ENCODE peak calls at places on chromosomes 6 and 20, in four cellular contexts. Y, B, Z and J are unnamed samples.

GRCh38 chr20:4876731-4877130 is 124.6 kb downstream of the SLC23A2 start:
- DNase-seq in Y (no peak), B (no peak), Z (no peak), J (no peak)

GRCh38 chr6:166300357-166300987 is 7.7 kb downstream of the PRR18 start:
- DNase-seq in Z (no peak), B (no peak), Y (no peak), J (no peak)

GRCh38 chr20:41072919-41073318 is 44.3 kb downstream of the TOP1 start:
- DNase-seq in Y (no peak), Z (no peak), B (no peak), J (no peak)

GRCh38 chr20:20212675-20213096 is 155.2 kb upstream of the INSM1 start:
- DNase-seq in Y (no peak), B (no peak), Z (no peak), J (no peak)

GRCh38 chr6:144725731-144726522 is 440.8 kb downstream of the UTRN start:
- DNase-seq in Y (peak), B (no peak), Z (no peak), J (peak)

GRCh38 chr20:22352019-22352418 is 232.4 kb downstream of the FOXA2 start:
- DNase-seq in B (no peak), Y (no peak), Z (no peak), J (no peak)

GRCh38 chr6:80001337-80001736 is 3.1 kb upstream of the TTK start:
- DNase-seq in B (no peak), Z (no peak), Y (no peak), J (no peak)

GRCh38 chr20:18496740-18497592 is at the start of gene RBBP9:
- DNase-seq in B (peak), Y (peak), Z (peak), J (peak)

GRCh38 chr20:21089421-21089820 is 16.7 kb downstream of the LINC00237 start:
- DNase-seq in Z (no peak), Y (no peak), B (no peak), J (no peak)

GRCh38 chr6:159790947-159791598 is 806 bp downstream of the MRPL18 start:
- DNase-seq in B (no peak), Z (no peak), Y (no peak), J (peak)

GRCh38 chr6:70819715-70820114 is 137.1 kb downstream of the B3GAT2 start:
- DNase-seq in Y (no peak), Z (no peak), B (no peak), J (no peak)

GRCh38 chr20:515696-516095 is 27.9 kb downstream of the CSNK2A1 start:
- DNase-seq in Y (no peak), Z (no peak), B (no peak), J (no peak)

GRCh38 chr20:13234961-13235360 is 13.9 kb downstream of the ISM1 start:
- DNase-seq in B (no peak), Y (no peak), Z (no peak), J (no peak)

GRCh38 chr6:63507096-63507495 is 65.2 kb upstream of the LOC128125822 start:
- DNase-seq in B (no peak), Z (no peak), Y (no peak), J (no peak)
- TF ChIP-seq CTCF in B (no peak), Z (no peak), Y (no peak), J (no peak)

DNA sequence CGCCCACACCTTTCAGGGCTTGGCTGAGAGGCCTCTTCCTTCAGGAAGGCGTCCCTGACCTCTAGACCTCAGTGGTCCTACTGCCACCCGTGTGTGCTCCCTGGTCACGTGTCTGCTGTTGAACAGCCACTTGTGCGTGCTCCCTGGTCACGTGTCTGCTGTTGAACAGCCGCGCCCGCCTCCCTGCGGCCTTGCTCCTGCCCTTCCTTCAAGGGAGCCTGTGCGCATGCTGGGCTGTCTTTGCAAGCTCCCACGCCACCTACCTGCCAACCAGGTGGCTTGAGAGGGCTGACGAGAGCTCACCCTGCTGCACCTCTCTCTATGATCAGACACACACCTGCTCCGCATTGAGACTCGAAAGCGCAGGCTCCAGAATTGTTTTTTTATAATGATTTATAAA is 179.3 kb downstream of the BMP7 start:
- DNase-seq in B (no peak), Z (peak), Y (no peak), J (no peak)
- TF ChIP-seq CTCF in B (no peak), Z (no peak), Y (no peak), J (no peak)

GRCh38 chr6:128370072-128370471 is 150.3 kb downstream of the PTPRK start:
- DNase-seq in Y (no peak), B (no peak), Z (no peak), J (no peak)
- TF ChIP-seq CTCF in Y (no peak), B (no peak), Z (no peak), J (no peak)

DNA sequence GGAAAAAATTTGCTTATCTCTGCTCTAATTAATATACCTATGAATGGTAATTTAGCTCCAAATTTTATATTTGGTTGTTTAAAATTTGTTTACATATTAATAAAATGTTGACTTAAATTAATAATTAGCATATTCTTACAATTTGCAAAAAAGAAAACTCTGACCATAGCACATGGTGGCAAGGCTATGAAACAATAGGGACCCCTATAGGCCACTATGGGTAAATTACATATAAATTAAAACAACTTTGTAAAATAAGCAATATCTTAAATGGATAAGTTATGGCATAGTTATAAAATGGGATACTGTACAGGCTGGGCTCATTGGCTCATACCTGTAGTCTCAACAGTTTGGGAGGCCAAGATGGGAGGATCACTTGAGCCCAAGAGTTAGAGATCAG is 76.0 kb downstream of the MKKS start:
- DNase-seq in Z (no peak), B (no peak), Y (no peak), J (no peak)
- TF ChIP-seq CTCF in Z (peak), B (peak), Y (peak), J (no peak)

DNA sequence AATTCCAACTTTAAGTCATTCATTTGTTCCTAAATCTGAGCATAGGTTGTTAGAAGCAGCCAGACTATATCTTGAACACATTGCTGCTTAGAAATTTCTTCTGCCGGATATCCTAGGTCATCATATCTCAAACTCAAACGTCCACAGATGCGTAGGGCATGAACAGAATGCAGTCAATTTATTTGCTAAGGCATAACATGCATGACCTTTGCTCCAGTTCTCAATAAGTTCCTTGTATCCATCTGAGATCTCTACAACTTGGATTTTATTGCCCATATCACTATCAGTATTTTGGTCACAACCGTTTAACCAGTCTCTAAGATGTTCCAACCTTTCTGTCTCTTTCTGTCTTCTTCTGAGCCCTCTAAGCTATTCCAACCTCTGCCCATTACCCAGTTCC is 210.9 kb upstream of the MANEA start:
- DNase-seq in Y (no peak), Z (no peak), B (no peak), J (no peak)
- TF ChIP-seq CTCF in Y (no peak), Z (no peak), B (no peak), J (no peak)

GRCh38 chr20:57476073-57476526 is 48.8 kb downstream of the CTCFL start:
- DNase-seq in B (no peak), Z (peak), Y (no peak), J (no peak)
- TF ChIP-seq CTCF in B (no peak), Z (no peak), Y (no peak), J (no peak)

GRCh38 chr6:145878591-145879295 is 64.1 kb upstream of the FBXO30 start:
- DNase-seq in Y (no peak), Z (no peak), B (no peak), J (no peak)

GRCh38 chr6:145886228-145886956 is 71.8 kb upstream of the FBXO30 start:
- DNase-seq in Y (no peak), B (no peak), Z (no peak), J (no peak)

GRCh38 chr6:145883263-145883662 is 68.7 kb upstream of the FBXO30 start:
- DNase-seq in B (no peak), Z (no peak), Y (no peak), J (no peak)

GRCh38 chr6:145880361-145880760 is 65.8 kb upstream of the FBXO30 start:
- DNase-seq in Z (no peak), Y (no peak), B (no peak), J (no peak)

DNA sequence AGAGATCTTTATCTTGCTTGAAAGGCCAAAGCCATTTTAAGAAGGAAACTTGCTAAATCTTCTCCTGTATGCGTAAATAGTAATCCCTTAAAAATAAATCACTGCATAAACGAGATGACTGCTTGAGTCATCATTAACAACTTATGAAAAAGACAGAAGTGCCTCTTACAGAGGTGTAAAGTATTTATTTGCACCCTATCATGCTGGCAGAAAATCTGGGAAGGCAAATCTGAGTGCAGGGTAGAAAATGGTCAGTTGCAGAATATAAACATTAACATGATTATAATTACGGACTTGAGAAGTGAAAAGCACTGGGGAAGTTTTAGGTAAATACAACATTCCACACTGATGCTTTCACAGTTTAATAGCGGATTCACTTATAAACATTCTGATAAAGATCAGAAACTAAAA is 67.5 kb upstream of the FBXO30 start:
- DNase-seq in Z (no peak), Y (no peak), B (no peak), J (no peak)
- TF ChIP-seq CTCF in Z (no peak), Y (no peak), B (no peak), J (no peak)

GRCh38 chr6:11701568-11701967 is 77.0 kb downstream of the ADTRP start:
- DNase-seq in B (no peak), Z (no peak), Y (no peak), J (no peak)

GRCh38 chr6:11702039-11702795 is 76.4 kb downstream of the ADTRP start:
- DNase-seq in Z (no peak), Y (no peak), B (no peak), J (no peak)

GRCh38 chr6:11705069-11705468 is 73.5 kb downstream of the ADTRP start:
- DNase-seq in Z (no peak), Y (no peak), B (no peak), J (no peak)

GRCh38 chr6:11702796-11703130 is 75.8 kb downstream of the ADTRP start:
- DNase-seq in B (no peak), Z (no peak), Y (no peak), J (no peak)

DNA sequence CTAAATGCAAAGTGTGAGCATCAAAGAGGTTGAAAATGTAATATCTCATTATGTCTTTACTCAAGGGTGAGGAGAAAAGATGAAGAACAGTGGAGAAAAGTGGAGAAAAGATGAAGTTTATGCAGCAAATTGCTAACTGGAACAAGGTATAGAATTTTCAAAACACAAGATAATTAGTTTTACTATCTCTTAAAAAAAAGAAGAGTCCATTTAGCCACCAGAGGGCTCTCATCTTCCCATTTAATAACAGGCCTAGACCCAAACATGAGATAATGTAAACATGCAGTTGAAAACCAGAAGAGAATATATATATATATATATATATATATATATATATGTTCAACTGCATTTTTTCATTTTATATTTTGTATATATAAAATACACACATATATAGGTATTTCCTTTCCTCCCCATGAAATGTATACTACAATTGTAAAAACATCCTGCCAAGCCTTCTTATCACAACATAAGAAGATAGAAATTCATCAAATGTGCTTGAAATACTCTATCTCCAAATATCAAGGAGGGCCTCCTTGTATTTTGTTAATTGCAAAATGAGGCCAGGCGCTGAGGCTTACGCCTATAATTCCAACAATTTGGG is 78.4 kb downstream of the ADTRP start:
- DNase-seq in B (no peak), Y (no peak), Z (no peak), J (peak)
- TF ChIP-seq CTCF in B (peak), Y (peak), Z (no peak), J (peak)